ENCODE peak calls at places on chromosomes 7 and 10, in ten cellular contexts. J, Y, L, O, E, N, U, X, A and K are unnamed samples.

GRCh38 chr7:7761340-7761973 is 43.0 kb upstream of the RPA3 start:
- DNase-seq in J (no peak), Y (no peak), L (peak), O (peak), E (no peak), N (no peak), U (no peak), X (no peak), A (peak), K (no peak)

GRCh38 chr7:2511769-2512168 is 7.8 kb upstream of the LFNG start:
- DNase-seq in J (no peak), Y (no peak), L (no peak), O (no peak), E (no peak), N (no peak), U (no peak), X (no peak), A (no peak), K (no peak)

GRCh38 chr7:55026867-55027490 is 8.2 kb downstream of the EGFR start:
- DNase-seq in J (no peak), Y (peak), L (no peak), O (no peak), E (no peak), N (no peak), U (no peak), X (no peak), A (no peak), K (no peak)

GRCh38 chr10:47383254-47384147 is 592 bp downstream of the ZNF488 start:
- DNase-seq in J (no peak), Y (no peak), L (no peak), O (no peak), E (peak), N (no peak), U (no peak), X (no peak), A (no peak), K (peak)

GRCh38 chr10:35379226-35380137 is 43.2 kb downstream of the CCNY start:
- DNase-seq in J (no peak), Y (no peak), L (no peak), O (no peak), E (no peak), N (no peak), U (no peak), X (peak), A (no peak), K (peak)

GRCh38 chr7:139976838-139977656 is 85.7 kb downstream of the PARP12 start:
- DNase-seq in J (no peak), Y (no peak), L (no peak), O (no peak), E (no peak), N (no peak), U (no peak), X (no peak), A (no peak), K (no peak)

GRCh38 chr7:141228482-141228881 is 154.6 kb downstream of the TMEM178B start:
- DNase-seq in J (no peak), Y (no peak), L (no peak), O (no peak), E (no peak), N (no peak), U (no peak), X (no peak), A (no peak), K (no peak)

GRCh38 chr7:21603477-21603876 is 60.6 kb downstream of the DNAH11 start:
- DNase-seq in J (no peak), Y (no peak), L (no peak), O (no peak), E (no peak), N (no peak), U (no peak), X (no peak), A (no peak), K (no peak)

GRCh38 chr10:118054383-118054782 is 7.6 kb upstream of the RAB11FIP2 start:
- DNase-seq in J (no peak), Y (no peak), L (no peak), O (no peak), E (no peak), N (no peak), U (no peak), X (no peak), A (no peak), K (no peak)

GRCh38 chr10:68075550-68076004 is 494 bp upstream of the HERC4 start:
- DNase-seq in J (no peak), Y (no peak), L (no peak), O (no peak), E (no peak), N (no peak), U (no peak), X (no peak), A (peak), K (no peak)

GRCh38 chr10:124568339-124568738 is 106.7 kb downstream of the LHPP start:
- DNase-seq in J (no peak), Y (no peak), L (no peak), O (no peak), E (no peak), N (no peak), U (no peak), X (no peak), A (no peak), K (no peak)

GRCh38 chr10:87860156-87860795 is 3.1 kb downstream of the KLLN start:
- DNase-seq in J (peak), Y (peak), L (peak), O (peak), E (peak), N (peak), U (peak), X (no peak), A (peak), K (peak)

GRCh38 chr7:111076205-111076604 is 14.7 kb upstream of the LRRN3 start:
- DNase-seq in J (no peak), Y (no peak), L (peak), O (no peak), E (no peak), N (no peak), U (no peak), X (no peak), A (no peak), K (no peak)

GRCh38 chr10:48451969-48452878 is 145.7 kb downstream of the MAPK8 start:
- DNase-seq in J (no peak), Y (no peak), L (no peak), O (no peak), E (no peak), N (no peak), U (no peak), X (no peak), A (no peak), K (no peak)

GRCh38 chr10:113168560-113168959 is 218.5 kb downstream of the TCF7L2 start:
- DNase-seq in J (no peak), Y (no peak), L (no peak), O (no peak), E (no peak), N (no peak), U (no peak), X (no peak), A (no peak), K (no peak)

GRCh38 chr7:50304158-50304910 is at the start of gene IKZF1:
- DNase-seq in J (peak), Y (peak), L (no peak), O (no peak), E (peak), N (peak), U (peak), X (peak), A (no peak), K (peak)

GRCh38 chr7:105787071-105787470 is 89.3 kb downstream of the ATXN7L1 start:
- DNase-seq in J (no peak), Y (no peak), L (peak), O (no peak), E (no peak), N (no peak), U (no peak), X (no peak), A (no peak), K (no peak)

GRCh38 chr7:157572622-157573021 is 235.8 kb downstream of the DNAJB6 start:
- DNase-seq in J (no peak), Y (no peak), L (no peak), O (no peak), E (no peak), N (no peak), U (no peak), X (no peak), A (no peak), K (no peak)